ENCODE peak calls at places on chromosomes 5 and 9, in nine cellular contexts. One of them, this sample, is unnamed.

GRCh38 chr5:143106175-143106574 is 297.3 kb downstream of the NR3C1 start:
- DNase-seq in tibial artery: no peak
- DNase-seq in left ventricle myocardium inferior: no peak
- DNase-seq in heart left ventricle: peak; percentile 54
- DNase-seq in Peyer's patch: no peak
- DNase-seq in heart right ventricle: peak; percentile 20
- DNase-seq in stomach: peak; percentile 39
- DNase-seq in dorsolateral prefrontal cortex: no peak
- DNase-seq in cardiac muscle cell: peak; percentile 75
- DNase-seq in this sample: no peak

GRCh38 chr9:116383956-116384355 is 230.4 kb downstream of the PAPPA start:
- DNase-seq in left ventricle myocardium inferior: no peak
- DNase-seq in tibial artery: no peak
- DNase-seq in heart right ventricle: no peak
- DNase-seq in stomach: no peak
- DNase-seq in heart left ventricle: no peak
- DNase-seq in Peyer's patch: no peak
- DNase-seq in cardiac muscle cell: peak; percentile 38
- DNase-seq in dorsolateral prefrontal cortex: no peak
- DNase-seq in this sample: no peak

GRCh38 chr9:83978992-83979811 is 813 bp downstream of the HNRNPK start:
- DNase-seq in dorsolateral prefrontal cortex: peak; percentile 90
- DNase-seq in stomach: peak; percentile 82
- DNase-seq in left ventricle myocardium inferior: peak; percentile 86
- DNase-seq in Peyer's patch: peak; percentile 90
- DNase-seq in cardiac muscle cell: peak; percentile 90
- DNase-seq in heart right ventricle: peak; percentile 85
- DNase-seq in tibial artery: peak; percentile 79
- DNase-seq in heart left ventricle: peak; percentile 91
- DNase-seq in this sample: peak; percentile 87

GRCh38 chr9:72674961-72675360 is 153.6 kb downstream of the TMC1 start:
- DNase-seq in Peyer's patch: no peak
- DNase-seq in tibial artery: no peak
- DNase-seq in heart right ventricle: no peak
- DNase-seq in stomach: no peak
- DNase-seq in heart left ventricle: no peak
- DNase-seq in dorsolateral prefrontal cortex: no peak
- DNase-seq in left ventricle myocardium inferior: no peak
- DNase-seq in cardiac muscle cell: no peak
- DNase-seq in this sample: no peak

GRCh38 chr9:20408513-20408912 is 213.8 kb downstream of the MLLT3 start:
- DNase-seq in dorsolateral prefrontal cortex: no peak
- DNase-seq in Peyer's patch: no peak
- DNase-seq in left ventricle myocardium inferior: no peak
- DNase-seq in tibial artery: no peak
- DNase-seq in stomach: no peak
- DNase-seq in heart left ventricle: no peak
- DNase-seq in heart right ventricle: no peak
- DNase-seq in cardiac muscle cell: no peak
- DNase-seq in this sample: no peak

GRCh38 chr9:89806371-89807100 is 201.7 kb downstream of the GADD45G start:
- DNase-seq in tibial artery: no peak
- DNase-seq in stomach: no peak
- DNase-seq in heart left ventricle: no peak
- DNase-seq in Peyer's patch: no peak
- DNase-seq in cardiac muscle cell: peak; percentile 25
- DNase-seq in left ventricle myocardium inferior: no peak
- DNase-seq in heart right ventricle: no peak
- DNase-seq in dorsolateral prefrontal cortex: no peak
- DNase-seq in this sample: no peak

GRCh38 chr9:122402403-122403268 is 31.8 kb downstream of the PTGS1 start:
- DNase-seq in left ventricle myocardium inferior: no peak
- DNase-seq in heart left ventricle: no peak
- DNase-seq in cardiac muscle cell: peak; percentile 99
- DNase-seq in heart right ventricle: no peak
- DNase-seq in stomach: no peak
- DNase-seq in Peyer's patch: no peak
- DNase-seq in tibial artery: no peak
- DNase-seq in dorsolateral prefrontal cortex: no peak
- DNase-seq in this sample: no peak

GRCh38 chr5:170168797-170169196 is 63.1 kb downstream of the FOXI1 start:
- DNase-seq in stomach: no peak
- DNase-seq in Peyer's patch: no peak
- DNase-seq in heart right ventricle: no peak
- DNase-seq in tibial artery: no peak
- DNase-seq in left ventricle myocardium inferior: no peak
- DNase-seq in cardiac muscle cell: no peak
- DNase-seq in heart left ventricle: no peak
- DNase-seq in dorsolateral prefrontal cortex: no peak
- DNase-seq in this sample: no peak

GRCh38 chr9:125126019-125126746 is 17.1 kb downstream of the SCAI start:
- DNase-seq in tibial artery: peak; percentile 93
- DNase-seq in heart right ventricle: peak; percentile 66
- DNase-seq in left ventricle myocardium inferior: peak; percentile 79
- DNase-seq in stomach: peak; percentile 52
- DNase-seq in cardiac muscle cell: peak; percentile 99
- DNase-seq in Peyer's patch: peak; percentile 81
- DNase-seq in heart left ventricle: peak; percentile 76
- DNase-seq in dorsolateral prefrontal cortex: peak; percentile 91
- DNase-seq in this sample: peak; percentile 61

GRCh38 chr5:169609716-169610115 is 26.1 kb downstream of the SPDL1 start:
- DNase-seq in tibial artery: no peak
- DNase-seq in left ventricle myocardium inferior: no peak
- DNase-seq in heart left ventricle: no peak
- DNase-seq in dorsolateral prefrontal cortex: no peak
- DNase-seq in stomach: no peak
- DNase-seq in Peyer's patch: no peak
- DNase-seq in heart right ventricle: no peak
- DNase-seq in cardiac muscle cell: peak; percentile 75
- DNase-seq in this sample: no peak

GRCh38 chr5:146213210-146213838 is 9.9 kb downstream of the RBM27 start:
- DNase-seq in heart left ventricle: no peak
- DNase-seq in cardiac muscle cell: peak; percentile 16
- DNase-seq in heart right ventricle: no peak
- DNase-seq in Peyer's patch: no peak
- DNase-seq in dorsolateral prefrontal cortex: no peak
- DNase-seq in left ventricle myocardium inferior: no peak
- DNase-seq in stomach: no peak
- DNase-seq in tibial artery: no peak
- DNase-seq in this sample: no peak

GRCh38 chr5:155833282-155833681 is 493.7 kb upstream of the SGCD start:
- DNase-seq in stomach: no peak
- DNase-seq in left ventricle myocardium inferior: no peak
- DNase-seq in heart right ventricle: no peak
- DNase-seq in dorsolateral prefrontal cortex: no peak
- DNase-seq in cardiac muscle cell: no peak
- DNase-seq in Peyer's patch: no peak
- DNase-seq in tibial artery: no peak
- DNase-seq in heart left ventricle: no peak
- DNase-seq in this sample: no peak

GRCh38 chr5:102152906-102153787 is 142.9 kb downstream of the SLCO4C1 start:
- DNase-seq in heart left ventricle: no peak
- DNase-seq in heart right ventricle: no peak
- DNase-seq in tibial artery: no peak
- DNase-seq in cardiac muscle cell: no peak
- DNase-seq in left ventricle myocardium inferior: no peak
- DNase-seq in Peyer's patch: no peak
- DNase-seq in stomach: no peak
- DNase-seq in dorsolateral prefrontal cortex: no peak
- DNase-seq in this sample: no peak

GRCh38 chr9:70480405-70480980 is 66.0 kb upstream of the KLF9 start:
- DNase-seq in tibial artery: peak; percentile 94
- DNase-seq in dorsolateral prefrontal cortex: peak; percentile 74
- DNase-seq in stomach: peak; percentile 87
- DNase-seq in heart left ventricle: peak; percentile 67
- DNase-seq in cardiac muscle cell: peak; percentile 98
- DNase-seq in heart right ventricle: peak; percentile 85
- DNase-seq in left ventricle myocardium inferior: peak; percentile 88
- DNase-seq in Peyer's patch: peak; percentile 34
- DNase-seq in this sample: peak; percentile 77

DNA sequence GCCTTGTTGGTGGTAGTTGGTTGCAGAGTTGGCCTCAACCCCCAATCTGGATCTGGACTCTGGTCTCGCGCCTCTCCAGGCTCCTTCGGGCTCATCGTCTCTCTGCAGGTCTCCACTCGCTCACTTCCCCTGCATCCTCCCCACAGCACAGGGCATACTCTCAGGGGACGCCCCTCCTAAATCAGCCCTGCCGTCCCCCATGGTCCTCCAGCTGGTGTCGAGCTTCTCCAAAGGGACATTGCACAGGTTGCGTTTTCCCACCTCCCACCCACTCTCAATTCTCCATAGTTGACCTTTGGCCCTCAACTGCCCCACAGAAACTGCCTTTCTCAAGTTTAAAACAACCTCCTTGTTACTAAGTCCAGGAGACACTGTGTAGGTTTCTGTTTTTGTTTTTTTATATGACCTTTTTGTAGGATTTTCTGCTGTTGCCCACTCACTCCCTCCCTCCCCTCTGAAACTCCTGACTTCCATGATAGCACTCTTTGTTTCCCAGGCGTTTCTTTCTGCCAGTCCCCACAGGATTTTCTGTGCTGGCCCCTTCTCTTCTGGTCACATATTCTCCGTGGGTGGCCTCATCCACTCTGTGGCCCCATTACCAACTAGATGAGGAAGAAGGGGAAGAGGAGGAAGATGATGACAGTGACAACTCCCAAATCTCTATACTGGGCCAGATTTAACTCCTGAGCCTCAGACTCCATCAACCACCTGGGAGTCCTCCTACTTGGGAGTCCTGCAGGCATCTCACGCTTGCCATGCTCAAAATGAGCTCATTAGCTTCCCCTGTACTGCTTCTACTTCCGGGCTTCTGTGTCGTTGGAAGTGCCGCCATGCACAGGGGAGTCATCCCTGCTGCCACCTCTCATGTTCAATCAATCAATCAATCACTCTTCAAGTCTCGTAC is 50.3 kb downstream of the ALG2 start:
- DNase-seq in heart left ventricle: no peak
- DNase-seq in stomach: no peak
- DNase-seq in Peyer's patch: no peak
- DNase-seq in cardiac muscle cell: no peak
- DNase-seq in left ventricle myocardium inferior: no peak
- DNase-seq in tibial artery: no peak
- DNase-seq in dorsolateral prefrontal cortex: no peak
- DNase-seq in heart right ventricle: no peak
- DNase-seq in this sample: no peak
- H3K27ac ChIP-seq in heart left ventricle: no peak overlapping the region
- H3K27ac ChIP-seq in stomach: no peak overlapping the region
- H3K27ac ChIP-seq in Peyer's patch: no peak overlapping the region
- H3K27ac ChIP-seq in cardiac muscle cell: peak overlapping the region; percentile 86
- H3K27ac ChIP-seq in left ventricle myocardium inferior: no peak overlapping the region
- H3K27ac ChIP-seq in tibial artery: no peak overlapping the region
- H3K27ac ChIP-seq in dorsolateral prefrontal cortex: no peak overlapping the region
- H3K27ac ChIP-seq in heart right ventricle: no peak overlapping the region
- H3K27ac ChIP-seq in this sample: no peak overlapping the region

GRCh38 chr9:98750396-98751060 is 41.8 kb upstream of the GABBR2 start:
- DNase-seq in Peyer's patch: no peak
- DNase-seq in heart right ventricle: no peak
- DNase-seq in left ventricle myocardium inferior: no peak
- DNase-seq in heart left ventricle: no peak
- DNase-seq in tibial artery: no peak
- DNase-seq in cardiac muscle cell: no peak
- DNase-seq in stomach: no peak
- DNase-seq in dorsolateral prefrontal cortex: no peak
- DNase-seq in this sample: no peak
- TF ChIP-seq CTCF in Peyer's patch: no peak
- TF ChIP-seq CTCF in heart right ventricle: no peak
- TF ChIP-seq CTCF in left ventricle myocardium inferior: no peak
- TF ChIP-seq CTCF in heart left ventricle: no peak
- TF ChIP-seq CTCF in tibial artery: no peak
- TF ChIP-seq CTCF in cardiac muscle cell: no peak
- TF ChIP-seq CTCF in stomach: no peak
- TF ChIP-seq CTCF in dorsolateral prefrontal cortex: no peak
- TF ChIP-seq CTCF in this sample: no peak

GRCh38 chr5:55324006-55324405 is 16.2 kb downstream of the MTREX start:
- DNase-seq in heart right ventricle: no peak
- DNase-seq in heart left ventricle: no peak
- DNase-seq in dorsolateral prefrontal cortex: no peak
- DNase-seq in Peyer's patch: no peak
- DNase-seq in stomach: no peak
- DNase-seq in cardiac muscle cell: no peak
- DNase-seq in tibial artery: no peak
- DNase-seq in left ventricle myocardium inferior: no peak
- DNase-seq in this sample: no peak

GRCh38 chr5:55333017-55333416 is 25.2 kb downstream of the MTREX start:
- DNase-seq in left ventricle myocardium inferior: no peak
- DNase-seq in heart left ventricle: no peak
- DNase-seq in dorsolateral prefrontal cortex: no peak
- DNase-seq in stomach: no peak
- DNase-seq in Peyer's patch: no peak
- DNase-seq in cardiac muscle cell: no peak
- DNase-seq in heart right ventricle: no peak
- DNase-seq in tibial artery: no peak
- DNase-seq in this sample: no peak

GRCh38 chr5:55324815-55325418 is 17.1 kb downstream of the MTREX start:
- DNase-seq in cardiac muscle cell: peak; percentile 75
- DNase-seq in dorsolateral prefrontal cortex: no peak
- DNase-seq in tibial artery: no peak
- DNase-seq in left ventricle myocardium inferior: no peak
- DNase-seq in heart right ventricle: no peak
- DNase-seq in heart left ventricle: no peak
- DNase-seq in Peyer's patch: no peak
- DNase-seq in stomach: no peak
- DNase-seq in this sample: no peak

GRCh38 chr5:55331321-55331720 is 23.5 kb downstream of the MTREX start:
- DNase-seq in heart right ventricle: no peak
- DNase-seq in cardiac muscle cell: peak; percentile 48
- DNase-seq in tibial artery: no peak
- DNase-seq in Peyer's patch: no peak
- DNase-seq in left ventricle myocardium inferior: no peak
- DNase-seq in heart left ventricle: no peak
- DNase-seq in dorsolateral prefrontal cortex: no peak
- DNase-seq in stomach: no peak
- DNase-seq in this sample: no peak

GRCh38 chr5:55327281-55327680 is 19.5 kb downstream of the MTREX start:
- DNase-seq in cardiac muscle cell: no peak
- DNase-seq in dorsolateral prefrontal cortex: no peak
- DNase-seq in tibial artery: no peak
- DNase-seq in heart left ventricle: no peak
- DNase-seq in Peyer's patch: no peak
- DNase-seq in left ventricle myocardium inferior: no peak
- DNase-seq in heart right ventricle: no peak
- DNase-seq in stomach: no peak
- DNase-seq in this sample: no peak
- H3K4me3 ChIP-seq in cardiac muscle cell: no peak overlapping the region
- H3K4me3 ChIP-seq in dorsolateral prefrontal cortex: no peak overlapping the region
- H3K4me3 ChIP-seq in tibial artery: no peak overlapping the region
- H3K4me3 ChIP-seq in heart left ventricle: no peak overlapping the region
- H3K4me3 ChIP-seq in Peyer's patch: no peak overlapping the region
- H3K4me3 ChIP-seq in left ventricle myocardium inferior: no peak overlapping the region
- H3K4me3 ChIP-seq in heart right ventricle: no peak overlapping the region
- H3K4me3 ChIP-seq in stomach: no peak overlapping the region
- H3K4me3 ChIP-seq in this sample: no peak overlapping the region

DNA sequence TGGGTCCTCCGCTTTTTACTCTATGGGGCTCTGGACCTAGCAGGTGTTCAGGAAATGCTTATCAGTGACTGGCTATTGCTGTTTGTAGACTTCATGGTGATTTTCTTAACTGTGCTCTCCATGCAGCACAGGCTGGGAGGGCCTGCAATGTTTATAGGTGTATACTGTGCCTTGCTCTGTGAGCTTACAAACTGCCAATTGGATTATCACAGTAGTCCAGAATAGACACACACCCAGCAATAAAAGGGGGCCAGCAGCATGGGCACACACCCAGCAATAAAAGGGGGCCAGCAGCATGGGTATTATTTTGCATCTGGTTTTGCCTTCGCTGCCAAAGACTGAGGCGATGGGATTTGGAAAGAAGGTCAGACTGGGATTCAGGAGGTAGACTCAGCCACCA is 100.0 kb downstream of the CRB2 start:
- DNase-seq in heart left ventricle: no peak
- DNase-seq in tibial artery: no peak
- DNase-seq in cardiac muscle cell: no peak
- DNase-seq in stomach: no peak
- DNase-seq in dorsolateral prefrontal cortex: peak; percentile 1
- DNase-seq in Peyer's patch: no peak
- DNase-seq in left ventricle myocardium inferior: no peak
- DNase-seq in heart right ventricle: no peak
- DNase-seq in this sample: no peak
- H3K27ac ChIP-seq in heart left ventricle: no peak overlapping the region
- H3K27ac ChIP-seq in tibial artery: no peak overlapping the region
- H3K27ac ChIP-seq in cardiac muscle cell: no peak overlapping the region
- H3K27ac ChIP-seq in stomach: no peak overlapping the region
- H3K27ac ChIP-seq in dorsolateral prefrontal cortex: no peak overlapping the region
- H3K27ac ChIP-seq in Peyer's patch: peak overlapping the region; percentile 23
- H3K27ac ChIP-seq in left ventricle myocardium inferior: no peak overlapping the region
- H3K27ac ChIP-seq in heart right ventricle: no peak overlapping the region
- H3K27ac ChIP-seq in this sample: no peak overlapping the region